ENCODE peak calls at places on chromosomes 11 and 22, in seven cellular contexts. A is PC-3; C is foreskin fibroblast; V is GM13977; B is activated CD4-positive, alpha-beta T cell treated with anti-CD3 and anti-CD28 coated beads, Interleukin-2, amount 50 U/mL, for 24 hours; O is stimulated activated effector memory CD8-positive, alpha-beta T cell treated with anti-CD3 and anti-CD28 coated beads, Interleukin-12 subunit alpha, Interleukin-12 subunit beta, amount 100 ng/mL, for 72 hours; U is stimulated activated CD8-positive, alpha-beta memory T cell treated with anti-CD3 and anti-CD28 coated beads, Interleukin-7, amount 100 ng/mL, for 48 hours. Q is an unnamed sample.

GRCh38 chr11:77407613-77408012 is 66.3 kb downstream of the PAK1 start:
- DNase-seq in C (peak), V (no peak), O (no peak), B (no peak), A (peak), U (no peak), Q (peak)

GRCh38 chr22:20128902-20129746 is 2.5 kb upstream of the ZDHHC8 start:
- DNase-seq in U (no peak), O (no peak), C (peak), B (peak), A (peak), V (no peak), Q (peak)

GRCh38 chr11:1205987-1206331 is 16.9 kb upstream of the MUC5B start:
- DNase-seq in U (no peak), V (no peak), O (no peak), B (no peak), C (no peak), A (no peak), Q (no peak)

GRCh38 chr22:46866591-46866990 is 104.1 kb downstream of the TBC1D22A start:
- DNase-seq in C (peak), O (no peak), B (no peak), U (no peak), A (peak), V (no peak), Q (peak)

GRCh38 chr22:46444390-46444854 is 93.0 kb downstream of the CELSR1 start:
- DNase-seq in A (no peak), O (no peak), B (no peak), U (no peak), V (no peak), C (no peak), Q (no peak)

GRCh38 chr22:20418211-20418788 is 19.3 kb downstream of the SCARF2 start:
- DNase-seq in C (peak), A (peak), O (peak), V (peak), U (peak), B (peak), Q (peak)

GRCh38 chr11:96554236-96554635 is 164.4 kb downstream of the JRKL start:
- DNase-seq in C (no peak), B (no peak), U (no peak), V (no peak), A (no peak), O (no peak), Q (no peak)

GRCh38 chr11:4491878-4492606 is 9.6 kb downstream of the OR52K1 start:
- DNase-seq in B (no peak), O (no peak), V (no peak), A (no peak), C (peak), U (no peak), Q (no peak)

GRCh38 chr22:28799834-28800307 is 498 bp downstream of the XBP1 start:
- DNase-seq in A (peak), O (no peak), V (no peak), C (peak), B (no peak), U (no peak), Q (peak)

GRCh38 chr11:10474551-10474950 is 19.5 kb downstream of the AMPD3 start:
- DNase-seq in A (no peak), O (no peak), V (no peak), B (no peak), C (no peak), U (no peak), Q (no peak)

GRCh38 chr22:19750666-19751490 is 9.7 kb upstream of the TBX1 start:
- DNase-seq in O (no peak), V (no peak), A (peak), U (no peak), B (no peak), C (no peak), Q (peak)

GRCh38 chr11:32881286-32881685 is 11.3 kb upstream of the QSER1 start:
- DNase-seq in O (no peak), B (no peak), A (peak), V (no peak), C (peak), U (no peak), Q (peak)

GRCh38 chr22:28951969-28952521 is 68.7 kb downstream of the ZNRF3 start:
- DNase-seq in A (no peak), B (no peak), O (no peak), C (peak), V (no peak), U (no peak), Q (peak)

GRCh38 chr11:112759418-112759817 is 201.8 kb upstream of the NCAM1 start:
- DNase-seq in A (no peak), C (no peak), U (no peak), O (no peak), V (no peak), B (no peak), Q (no peak)

GRCh38 chr22:18929459-18929858 is 6.6 kb downstream of the PRODH start:
- DNase-seq in O (peak), V (no peak), C (no peak), B (no peak), A (no peak), U (no peak), Q (no peak)

GRCh38 chr22:41285441-41285819 is 557 bp downstream of the RANGAP1 start:
- DNase-seq in O (peak), C (peak), V (peak), B (peak), A (peak), U (peak), Q (peak)

GRCh38 chr22:49024775-49025440 is 802.8 kb downstream of the BRD1 start:
- DNase-seq in C (no peak), A (no peak), U (no peak), V (no peak), O (no peak), B (no peak), Q (no peak)

GRCh38 chr11:78504708-78505107 is 70.0 kb downstream of the NARS2 start:
- DNase-seq in V (no peak), U (no peak), O (no peak), C (no peak), A (no peak), B (no peak), Q (no peak)

GRCh38 chr22:29380032-29380781 is 8.2 kb downstream of the AP1B1 start:
- DNase-seq in V (no peak), C (peak), O (no peak), A (peak), U (no peak), B (no peak), Q (peak)

GRCh38 chr11:109960831-109961230 is 132.4 kb upstream of the ZC3H12C start:
- DNase-seq in A (no peak), B (no peak), O (no peak), C (peak), U (no peak), V (no peak), Q (peak)

GRCh38 chr11:47714554-47715081 is 551 bp downstream of the AGBL2 start:
- DNase-seq in B (no peak), C (peak), V (no peak), A (no peak), U (no peak), O (no peak), Q (peak)

GRCh38 chr11:13551834-13552233 is 56.0 kb upstream of the PTH start:
- DNase-seq in C (no peak), A (no peak), U (no peak), O (no peak), B (no peak), V (no peak), Q (no peak)

GRCh38 chr11:8709002-8709672 is 26.5 kb downstream of the RPL27A start:
- DNase-seq in A (no peak), V (no peak), B (no peak), C (peak), U (no peak), O (no peak), Q (peak)

Q was measured in M059J.